ENCODE peak calls at places on chromosomes 16 and 17, in five cellular contexts. One of them, this sample, is unnamed.

GRCh38 chr17:73211745-73212144 is 18.9 kb downstream of the COG1 start:
- DNase-seq in lower lobe of right lung: no peak
- DNase-seq in RCC 7860: no peak
- DNase-seq in cerebellar cortex: no peak
- DNase-seq in AG10803: no peak
- DNase-seq in this sample: peak; percentile 48

GRCh38 chr17:31532161-31532515 is 140.7 kb downstream of the RAB11FIP4 start:
- DNase-seq in lower lobe of right lung: no peak
- DNase-seq in RCC 7860: no peak
- DNase-seq in cerebellar cortex: no peak
- DNase-seq in AG10803: no peak
- DNase-seq in this sample: no peak

GRCh38 chr17:50501906-50502642 is 6.2 kb upstream of the MYCBPAP start:
- DNase-seq in lower lobe of right lung: no peak
- DNase-seq in RCC 7860: no peak
- DNase-seq in cerebellar cortex: no peak
- DNase-seq in AG10803: no peak
- DNase-seq in this sample: no peak

GRCh38 chr16:52467753-52468152 is 79.2 kb downstream of the TOX3 start:
- DNase-seq in lower lobe of right lung: no peak
- DNase-seq in RCC 7860: no peak
- DNase-seq in cerebellar cortex: no peak
- DNase-seq in AG10803: no peak
- DNase-seq in this sample: no peak

GRCh38 chr17:17416400-17417360 is 60.1 kb upstream of the MED9 start:
- DNase-seq in lower lobe of right lung: peak; percentile 60
- DNase-seq in RCC 7860: peak; percentile 32
- DNase-seq in cerebellar cortex: no peak
- DNase-seq in AG10803: peak; percentile 79
- DNase-seq in this sample: no peak

GRCh38 chr16:23435500-23435899 is 17.5 kb downstream of the COG7 start:
- DNase-seq in lower lobe of right lung: peak; percentile 80
- DNase-seq in RCC 7860: peak; percentile 57
- DNase-seq in cerebellar cortex: peak; percentile 66
- DNase-seq in AG10803: peak; percentile 36
- DNase-seq in this sample: peak; percentile 68

GRCh38 chr16:2015947-2016208 is 3.7 kb upstream of the NPW start:
- DNase-seq in lower lobe of right lung: no peak
- DNase-seq in RCC 7860: no peak
- DNase-seq in cerebellar cortex: no peak
- DNase-seq in AG10803: no peak
- DNase-seq in this sample: no peak

GRCh38 chr17:300881-301280 is 51.7 kb downstream of the RPH3AL start:
- DNase-seq in lower lobe of right lung: peak; percentile 21
- DNase-seq in RCC 7860: no peak
- DNase-seq in cerebellar cortex: no peak
- DNase-seq in AG10803: no peak
- DNase-seq in this sample: no peak

GRCh38 chr17:64492481-64493109 is 4.3 kb downstream of the POLG2 start:
- DNase-seq in lower lobe of right lung: no peak
- DNase-seq in RCC 7860: no peak
- DNase-seq in cerebellar cortex: no peak
- DNase-seq in AG10803: no peak
- DNase-seq in this sample: no peak

GRCh38 chr17:4246674-4247073 is 17.1 kb downstream of the ANKFY1 start:
- DNase-seq in lower lobe of right lung: no peak
- DNase-seq in RCC 7860: no peak
- DNase-seq in cerebellar cortex: no peak
- DNase-seq in AG10803: no peak
- DNase-seq in this sample: no peak

GRCh38 chr17:76820523-76820922 is 47.7 kb upstream of the MGAT5B start:
- DNase-seq in lower lobe of right lung: no peak
- DNase-seq in RCC 7860: no peak
- DNase-seq in cerebellar cortex: peak; percentile 78
- DNase-seq in AG10803: no peak
- DNase-seq in this sample: no peak

GRCh38 chr17:49972486-49973270 is 3.7 kb downstream of the DLX4 start:
- DNase-seq in lower lobe of right lung: no peak
- DNase-seq in RCC 7860: no peak
- DNase-seq in cerebellar cortex: no peak
- DNase-seq in AG10803: no peak
- DNase-seq in this sample: no peak

GRCh38 chr17:40347319-40348135 is 17.0 kb downstream of the GJD3 start:
- DNase-seq in lower lobe of right lung: no peak
- DNase-seq in RCC 7860: no peak
- DNase-seq in cerebellar cortex: no peak
- DNase-seq in AG10803: no peak
- DNase-seq in this sample: no peak

GRCh38 chr17:47621293-47622178 is 28.2 kb upstream of the KPNB1 start:
- DNase-seq in lower lobe of right lung: no peak
- DNase-seq in RCC 7860: peak; percentile 80
- DNase-seq in cerebellar cortex: peak; percentile 63
- DNase-seq in AG10803: peak; percentile 87
- DNase-seq in this sample: no peak

This sample was measured in activated naive CD4-positive, alpha-beta T cell treated with anti-CD3 and anti-CD28 coated beads, Interleukin-2, amount 50 U/mL, for 72 hours.